ENCODE peak calls at places on chromosome 12, in eight cellular contexts. X is CD8-positive, alpha-beta memory T cell; R is esophagus squamous epithelium; K is NT2/D1; E is lower lobe of right lung; G is effector memory CD4-positive, alpha-beta T cell; V is kidney; N is iPS DF 6.9. L is an unnamed sample.

GRCh38 chr12:62003217-62003616 is 257.0 kb upstream of the USP15 start:
- DNase-seq in X (no peak), R (no peak), K (no peak), E (no peak), G (no peak), V (no peak), N (no peak), L (no peak)

GRCh38 chr12:39824505-39825198 is 205.0 kb upstream of the ABCD2 start:
- DNase-seq in X (no peak), R (no peak), K (no peak), E (no peak), G (no peak), V (no peak), N (no peak), L (no peak)

GRCh38 chr12:12333407-12333831 is 16.6 kb downstream of the MANSC1 start:
- DNase-seq in X (no peak), R (no peak), K (no peak), E (no peak), G (no peak), V (no peak), N (no peak), L (peak; percentile 7)

GRCh38 chr12:82740129-82741000 is 53.7 kb downstream of the TMTC2 start:
- DNase-seq in X (no peak), R (no peak), K (peak; percentile 40), E (no peak), G (no peak), V (no peak), N (no peak), L (no peak)

GRCh38 chr12:54601841-54602240 is 13.4 kb upstream of the PPP1R1A start:
- DNase-seq in X (no peak), R (no peak), K (no peak), E (no peak), G (no peak), V (no peak), N (no peak), L (no peak)

GRCh38 chr12:65656904-65657351 is 167.4 kb upstream of the HMGA2 start:
- DNase-seq in X (no peak), R (no peak), K (no peak), E (no peak), G (no peak), V (no peak), N (no peak), L (no peak)

GRCh38 chr12:54977155-54977554 is 7.4 kb downstream of the TESPA1 start:
- DNase-seq in X (no peak), R (no peak), K (no peak), E (no peak), G (no peak), V (no peak), N (no peak), L (no peak)

GRCh38 chr12:93502802-93503623 is 35.7 kb downstream of the MRPL42 start:
- DNase-seq in X (peak; percentile 50), R (no peak), K (peak; percentile 33), E (no peak), G (peak; percentile 23), V (no peak), N (peak; percentile 13), L (no peak)

GRCh38 chr12:53208877-53209463 is 1.9 kb upstream of the ITGB7 start:
- DNase-seq in X (peak; percentile 42), R (no peak), K (no peak), E (no peak), G (no peak), V (no peak), N (no peak), L (peak; percentile 87)

GRCh38 chr12:65615091-65615490 is 209.2 kb upstream of the HMGA2 start:
- DNase-seq in X (no peak), R (no peak), K (no peak), E (no peak), G (no peak), V (no peak), N (no peak), L (no peak)

GRCh38 chr12:79555006-79555925 is 135.5 kb downstream of the PAWR start:
- DNase-seq in X (no peak), R (no peak), K (no peak), E (no peak), G (no peak), V (no peak), N (no peak), L (no peak)

GRCh38 chr12:124006582-124007170 is 33.7 kb downstream of the ZNF664 start:
- DNase-seq in X (peak; percentile 34), R (no peak), K (no peak), E (no peak), G (no peak), V (no peak), N (no peak), L (no peak)

GRCh38 chr12:78005094-78005492 is 174.4 kb downstream of the NAV3 start:
- DNase-seq in X (no peak), R (no peak), K (no peak), E (no peak), G (no peak), V (no peak), N (no peak), L (no peak)
- H3K4me1 ChIP-seq in X (no peaks in the 10 kb centered on the region), R (no peaks in the 10 kb centered on the region), K (no peaks in the 10 kb centered on the region), E (no peaks in the 10 kb centered on the region), G (no peaks in the 10 kb centered on the region), V (no peaks in the 10 kb centered on the region), N (no peaks in the 10 kb centered on the region), L (no peaks in the 10 kb centered on the region)

DNA sequence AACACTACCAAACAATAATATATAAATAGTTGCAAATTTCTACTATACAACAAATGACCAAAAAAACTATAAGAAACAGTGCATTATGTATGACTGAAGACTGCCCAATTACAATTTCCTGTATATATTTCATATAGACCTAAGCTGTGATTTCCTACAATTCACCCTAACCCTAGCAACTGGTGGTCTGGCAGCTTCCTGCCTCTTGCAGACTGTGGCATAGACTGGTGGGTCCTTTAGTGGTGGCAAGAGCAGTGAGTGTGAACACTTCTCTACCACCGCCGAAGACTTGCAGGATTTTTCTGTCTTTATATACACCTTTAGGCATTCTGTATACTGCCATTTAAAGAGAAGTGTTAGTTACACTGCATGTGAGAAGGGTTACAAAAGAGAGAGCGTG is 43.6 kb upstream of the CMAS start:
- DNase-seq in X (no peak), R (no peak), K (no peak), E (no peak), G (no peak), V (no peak), N (no peak), L (no peak)
- H3K4me3 ChIP-seq in X (no peak overlapping the region), R (no peak overlapping the region), K (no peak overlapping the region), E (no peak overlapping the region), G (no peak overlapping the region), V (no peak overlapping the region), N (no peak overlapping the region), L (no peak overlapping the region)

GRCh38 chr12:49953961-49954835 is 3.7 kb downstream of the AQP2 start:
- DNase-seq in X (no peak), R (no peak), K (no peak), E (peak; percentile 35), G (no peak), V (peak; percentile 59), N (no peak), L (peak; percentile 56)
- H3K4me1 ChIP-seq in X (no peaks in the 10 kb centered on the region), R (peaks cover 7% of the 10 kb centered on the region), K (peaks cover 9% of the 10 kb centered on the region), E (peaks cover 39% of the 10 kb centered on the region), G (no peaks in the 10 kb centered on the region), V (no peaks in the 10 kb centered on the region), N (no peaks in the 10 kb centered on the region), L (peaks cover 44% of the 10 kb centered on the region)

GRCh38 chr12:27936196-27936595 is 36.3 kb downstream of the PTHLH start:
- DNase-seq in X (no peak), R (no peak), K (no peak), E (no peak), G (no peak), V (no peak), N (no peak), L (no peak)
- H3K4me3 ChIP-seq in X (no peak overlapping the region), R (no peak overlapping the region), K (no peak overlapping the region), E (no peak overlapping the region), G (no peak overlapping the region), V (no peak overlapping the region), N (no peak overlapping the region), L (no peak overlapping the region)

L was measured in spleen.